ENCODE peak calls at places on chromosomes 3 and 15, in ten cellular contexts. P, X, M, L, E, T, B, O, S and A are unnamed samples.

GRCh38 chr3:25831578-25831977 is 41.7 kb downstream of the OXSM start:
- DNase-seq in X (no peak), O (peak), L (peak), T (no peak), P (peak), B (no peak), S (no peak), E (no peak), M (peak), A (peak)

GRCh38 chr15:51887887-51888592 is 58.6 kb downstream of the TMOD3 start:
- DNase-seq in S (no peak), X (no peak), O (no peak), L (no peak), T (no peak), M (no peak), E (no peak), B (no peak), P (no peak), A (no peak)

GRCh38 chr3:131216340-131216739 is 165.2 kb upstream of the NUDT16 start:
- DNase-seq in X (no peak), T (no peak), P (no peak), E (no peak), O (no peak), S (no peak), B (no peak), M (no peak), L (no peak), A (no peak)

GRCh38 chr15:68311859-68312557 is 34.5 kb downstream of the FEM1B start:
- DNase-seq in E (peak), O (no peak), P (no peak), X (no peak), B (no peak), S (no peak), T (no peak), L (no peak), M (no peak), A (no peak)

GRCh38 chr15:74385442-74386132 is 18.1 kb upstream of the CYP11A1 start:
- DNase-seq in S (no peak), B (no peak), X (no peak), L (no peak), M (no peak), E (no peak), T (no peak), O (no peak), P (no peak), A (no peak)

GRCh38 chr3:113287111-113287817 is 75.9 kb downstream of the BOC start:
- DNase-seq in E (no peak), O (peak), L (no peak), P (no peak), S (no peak), M (peak), B (no peak), X (no peak), T (peak), A (peak)

GRCh38 chr15:50187997-50188396 is 6.0 kb downstream of the SLC27A2 start:
- DNase-seq in S (no peak), T (no peak), O (no peak), X (no peak), E (no peak), L (no peak), P (no peak), M (no peak), B (no peak), A (no peak)

GRCh38 chr15:43446344-43446743 is 46.6 kb downstream of the TP53BP1 start:
- DNase-seq in M (no peak), L (no peak), E (no peak), X (no peak), O (no peak), T (no peak), P (no peak), S (no peak), B (no peak), A (no peak)

GRCh38 chr3:143158549-143158988 is 39.0 kb downstream of the CHST2 start:
- DNase-seq in O (peak), B (no peak), P (no peak), X (no peak), M (no peak), S (no peak), L (no peak), E (no peak), T (no peak), A (no peak)

GRCh38 chr15:39242345-39242744 is 338.5 kb upstream of the THBS1 start:
- DNase-seq in B (no peak), P (no peak), E (no peak), M (peak), S (no peak), T (peak), L (no peak), X (no peak), O (peak), A (peak)

GRCh38 chr3:141663993-141664392 is 74.1 kb upstream of the RNF7 start:
- DNase-seq in O (peak), L (no peak), M (no peak), S (no peak), T (no peak), X (no peak), P (peak), E (no peak), B (no peak), A (no peak)

GRCh38 chr3:147189016-147189415 is 217.3 kb downstream of the ZIC4 start:
- DNase-seq in S (no peak), B (no peak), M (no peak), L (no peak), O (no peak), P (no peak), E (no peak), T (no peak), X (no peak), A (no peak)

GRCh38 chr3:24344784-24345439 is 149.7 kb downstream of the THRB start:
- DNase-seq in L (no peak), M (no peak), B (no peak), T (no peak), X (no peak), O (peak), P (no peak), E (no peak), S (no peak), A (no peak)

GRCh38 chr3:179455954-179456353 is 4.7 kb upstream of the GNB4 start:
- DNase-seq in T (no peak), B (no peak), M (no peak), X (no peak), P (no peak), O (no peak), L (no peak), E (no peak), S (no peak), A (no peak)

GRCh38 chr15:75673426-75674247 is 25.9 kb downstream of the SNX33 start:
- DNase-seq in P (no peak), E (peak), X (no peak), T (no peak), S (no peak), B (peak), M (peak), L (no peak), O (peak), A (no peak)

GRCh38 chr3:129881261-129881660 is 12.2 kb downstream of the TMCC1 start:
- DNase-seq in B (no peak), M (no peak), E (no peak), X (no peak), L (no peak), O (no peak), T (no peak), S (no peak), P (no peak), A (no peak)

GRCh38 chr3:105367406-105368213 is 901 bp downstream of the ALCAM start:
- DNase-seq in X (peak), T (peak), S (peak), O (peak), P (peak), B (no peak), E (peak), L (peak), M (peak), A (peak)

GRCh38 chr15:29859981-29860745 is 37.9 kb upstream of the TJP1 start:
- DNase-seq in E (no peak), B (no peak), X (no peak), P (no peak), M (peak), T (no peak), S (no peak), L (no peak), O (peak), A (no peak)

GRCh38 chr15:48695088-48695834 is 49.8 kb upstream of the FBN1 start:
- DNase-seq in S (no peak), T (no peak), L (no peak), E (no peak), B (no peak), X (no peak), P (no peak), O (peak), M (peak), A (peak)

GRCh38 chr3:148023994-148024393 is 614.8 kb downstream of the ZIC1 start:
- DNase-seq in T (no peak), S (no peak), X (no peak), L (no peak), B (no peak), E (no peak), O (peak), P (no peak), M (peak), A (no peak)

GRCh38 chr3:63990733-63991132 is 32.6 kb downstream of the PSMD6 start:
- DNase-seq in S (no peak), L (no peak), B (no peak), E (no peak), P (no peak), X (no peak), M (no peak), T (no peak), O (no peak), A (no peak)

GRCh38 chr15:67105065-67105951 is 39.9 kb downstream of the SMAD3 start:
- DNase-seq in T (peak), M (peak), B (no peak), E (peak), O (peak), X (no peak), P (peak), S (no peak), L (peak), A (peak)

GRCh38 chr3:183129243-183129642 is 29.9 kb upstream of the MCCC1 start:
- DNase-seq in X (no peak), E (no peak), L (no peak), M (no peak), O (no peak), P (no peak), B (no peak), S (no peak), T (no peak), A (peak)

GRCh38 chr3:106255870-106256248 is 387.0 kb upstream of the CBLB start:
- DNase-seq in S (no peak), P (no peak), E (no peak), X (no peak), M (no peak), O (no peak), B (no peak), T (no peak), L (no peak), A (no peak)

GRCh38 chr3:123871946-123872345 is 12.2 kb downstream of the MYLK start:
- DNase-seq in P (no peak), L (no peak), X (no peak), M (peak), T (no peak), S (no peak), E (no peak), O (no peak), B (no peak), A (peak)

GRCh38 chr3:85627899-85628298 is 669.1 kb downstream of the CADM2 start:
- DNase-seq in T (no peak), S (no peak), E (no peak), O (no peak), B (no peak), M (no peak), P (no peak), X (no peak), L (no peak), A (no peak)

GRCh38 chr15:101532865-101533264 is 43.4 kb upstream of the PCSK6 start:
- DNase-seq in X (no peak), P (no peak), S (no peak), O (no peak), B (no peak), T (no peak), L (no peak), E (peak), M (no peak), A (no peak)

GRCh38 chr3:17257269-17257668 is 372.5 kb downstream of the PLCL2 start:
- DNase-seq in T (no peak), X (no peak), M (no peak), L (no peak), P (no peak), E (no peak), O (no peak), S (no peak), B (no peak), A (no peak)

GRCh38 chr15:52417501-52417900 is 111.2 kb downstream of the MYO5A start:
- DNase-seq in O (no peak), T (no peak), B (no peak), X (no peak), P (no peak), S (no peak), L (no peak), E (no peak), M (peak), A (no peak)

GRCh38 chr3:120983841-120984240 is 75.8 kb downstream of the STXBP5L start:
- DNase-seq in X (no peak), T (no peak), L (peak), P (peak), O (no peak), M (no peak), E (no peak), B (peak), S (no peak), A (no peak)

GRCh38 chr3:45992820-45993219 is 2.8 kb downstream of the FYCO1 start:
- DNase-seq in S (no peak), X (no peak), E (no peak), B (no peak), O (peak), T (no peak), M (no peak), L (no peak), P (no peak), A (no peak)

GRCh38 chr3:50121416-50122032 is 32.8 kb downstream of the RBM5 start:
- DNase-seq in L (peak), P (peak), T (peak), X (peak), E (peak), S (peak), O (peak), M (peak), B (no peak), A (peak)

GRCh38 chr3:3200632-3201212 is 21.2 kb upstream of the CRBN start:
- DNase-seq in P (peak), B (no peak), E (peak), M (peak), L (peak), T (peak), O (peak), X (peak), S (no peak), A (peak)

GRCh38 chr3:159236306-159236705 is 434.5 kb downstream of the MFSD1 start:
- DNase-seq in E (no peak), S (no peak), T (no peak), O (no peak), B (no peak), P (no peak), X (no peak), L (no peak), M (no peak), A (no peak)

GRCh38 chr3:43765417-43766030 is 74.8 kb downstream of the ABHD5 start:
- DNase-seq in P (no peak), S (no peak), B (no peak), O (peak), T (no peak), M (no peak), L (no peak), X (no peak), E (no peak), A (peak)

GRCh38 chr3:37993811-37994638 is 3.4 kb downstream of the VILL start:
- DNase-seq in E (peak), X (peak), M (no peak), B (no peak), P (peak), T (no peak), O (peak), L (peak), S (no peak), A (no peak)